ENCODE peak calls at places on chromosomes 12 and 14, in four cellular contexts. G is HepG2, V is GM12878, E is K562. H is an unnamed sample.

GRCh38 chr14:103867020-103867419 is 19.6 kb upstream of the PPP1R13B start:
- DNase-seq in G (no peak), V (no peak), E (no peak), H (no peak)

GRCh38 chr12:10169094-10169493 is 2.8 kb downstream of the OLR1 start:
- DNase-seq in E (no peak), G (no peak), V (no peak), H (no peak)

GRCh38 chr12:53299101-53299453 is 418 bp upstream of the MYG1 start:
- DNase-seq in E (peak; percentile 40), G (peak; percentile 23), V (no peak), H (no peak)

GRCh38 chr14:55851301-55851700 is 266.9 kb upstream of the PELI2 start:
- DNase-seq in G (no peak), E (no peak), V (no peak), H (no peak)

GRCh38 chr12:108232565-108232964 is 103.5 kb downstream of the WSCD2 start:
- DNase-seq in V (no peak), G (no peak), E (no peak), H (no peak)

GRCh38 chr12:74468401-74468800 is 69.2 kb upstream of the ATXN7L3B start:
- DNase-seq in G (peak; percentile 0), V (no peak), E (no peak), H (no peak)

GRCh38 chr14:31449136-31449535 is 8.2 kb downstream of the DTD2 start:
- DNase-seq in E (no peak), G (no peak), V (no peak), H (no peak)

GRCh38 chr14:92726135-92726932 is 22.1 kb downstream of the LGMN start:
- DNase-seq in V (no peak), G (no peak), E (peak; percentile 58), H (no peak)

GRCh38 chr14:73887116-73887490 is 444 bp downstream of the ZNF410 start:
- DNase-seq in G (peak; percentile 25), E (no peak), V (no peak), H (no peak)

GRCh38 chr14:50741571-50741970 is 73.5 kb upstream of the SAV1 start:
- DNase-seq in V (no peak), E (no peak), G (no peak), H (no peak)

GRCh38 chr12:28830491-28830890 is 318.6 kb upstream of the FAR2 start:
- DNase-seq in E (no peak), V (no peak), G (no peak), H (no peak)

GRCh38 chr14:105852378-105853088 is 326.1 kb downstream of the TMEM121 start:
- DNase-seq in E (no peak), V (no peak), G (no peak), H (no peak)

GRCh38 chr12:57518920-57519757 is 1.2 kb downstream of the DDIT3 start:
- DNase-seq in E (no peak), V (no peak), G (peak; percentile 60), H (no peak)

GRCh38 chr14:58724702-58725101 is 86.9 kb downstream of the DACT1 start:
- DNase-seq in E (no peak), V (no peak), G (no peak), H (no peak)

GRCh38 chr12:132208153-132208823 is 64.0 kb downstream of the NOC4L start:
- DNase-seq in V (no peak), G (no peak), E (no peak), H (no peak)

GRCh38 chr12:49251357-49251756 is 13.5 kb upstream of the TUBA1C start:
- DNase-seq in E (no peak), G (no peak), V (no peak), H (no peak)

GRCh38 chr12:121523741-121524140 is 57.1 kb downstream of the KDM2B start:
- DNase-seq in G (no peak), V (no peak), E (no peak), H (no peak)

GRCh38 chr12:47902131-47902639 is 2.6 kb downstream of the VDR start:
- DNase-seq in G (no peak), E (no peak), V (no peak), H (no peak)

GRCh38 chr14:93332032-93332852 is 594 bp downstream of the BTBD7 start:
- DNase-seq in E (peak; percentile 60), V (no peak), G (peak; percentile 40), H (peak; percentile 80)

GRCh38 chr14:45939572-45939971 is 686.6 kb upstream of the MIS18BP1 start:
- DNase-seq in E (no peak), V (no peak), G (no peak), H (no peak)

GRCh38 chr12:464484-465267 is 4.9 kb downstream of the B4GALNT3 start:
- DNase-seq in V (no peak), E (no peak), G (no peak), H (no peak)

GRCh38 chr14:61525293-61526011 is 169.9 kb upstream of the HIF1A start:
- DNase-seq in G (no peak), V (peak; percentile 85), E (no peak), H (no peak)

GRCh38 chr14:50052517-50052916 is 63.9 kb downstream of the VCPKMT start:
- DNase-seq in G (no peak), V (no peak), E (no peak), H (no peak)

GRCh38 chr12:123391546-123392343 is 7.8 kb downstream of the KMT5A start:
- DNase-seq in V (no peak), E (no peak), G (no peak), H (no peak)

GRCh38 chr12:76929499-76929898 is 50.7 kb upstream of the CSRP2 start:
- DNase-seq in E (no peak), G (no peak), V (no peak), H (no peak)

GRCh38 chr14:85528080-85528881 is 1.7 kb upstream of the FLRT2 start:
- DNase-seq in G (peak; percentile 41), E (no peak), V (no peak), H (no peak)

GRCh38 chr12:22978962-22979361 is 354.0 kb downstream of the ETNK1 start:
- DNase-seq in V (no peak), G (no peak), E (no peak), H (no peak)

GRCh38 chr12:79421236-79421740 is 269.5 kb downstream of the PAWR start:
- DNase-seq in V (no peak), G (no peak), E (no peak), H (no peak)

GRCh38 chr12:6047249-6048227 is 76.9 kb downstream of the VWF start:
- DNase-seq in E (no peak), V (no peak), G (no peak), H (no peak)

GRCh38 chr14:89603938-89604480 is 187.0 kb upstream of the FOXN3 start:
- DNase-seq in G (no peak), E (no peak), V (no peak), H (no peak)

GRCh38 chr14:89600029-89600428 is 183.0 kb upstream of the FOXN3 start:
- DNase-seq in E (no peak), V (no peak), G (no peak), H (no peak)

GRCh38 chr14:89600950-89601826 is 184.2 kb upstream of the FOXN3 start:
- DNase-seq in E (no peak), G (no peak), V (no peak), H (no peak)

GRCh38 chr14:89592961-89593360 is 175.9 kb upstream of the FOXN3 start:
- DNase-seq in E (no peak), G (no peak), V (no peak), H (no peak)

DNA sequence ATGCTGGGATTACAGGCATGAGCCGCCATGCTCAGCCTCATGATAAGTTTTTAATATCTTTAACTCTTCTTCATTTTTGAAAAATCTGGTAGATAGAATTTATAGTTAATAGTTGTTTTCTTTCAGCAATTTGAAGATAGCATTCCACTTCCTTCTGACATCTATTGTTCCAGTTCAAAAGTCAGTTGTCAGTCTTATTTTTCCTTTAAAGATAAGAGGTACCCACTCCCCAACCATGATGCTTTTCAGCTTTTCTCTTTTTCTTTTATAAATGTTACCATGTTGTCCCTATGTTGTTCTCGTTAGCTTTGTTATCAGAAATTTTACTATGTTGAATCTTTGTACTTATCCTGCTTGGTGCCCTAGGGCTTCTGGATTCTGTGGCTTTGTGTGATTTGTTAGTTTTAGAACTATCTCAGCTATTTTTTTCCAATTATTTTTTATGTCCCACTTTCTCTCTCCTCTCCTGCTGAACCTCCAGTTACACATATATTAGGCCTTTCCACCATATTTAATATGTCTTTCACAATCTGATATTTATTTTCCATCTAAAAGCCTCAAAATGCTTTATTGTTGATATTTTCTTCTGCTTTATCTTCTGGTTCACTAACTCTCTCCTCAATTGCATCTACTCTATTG is 181.6 kb upstream of the FOXN3 start:
- DNase-seq in V (no peak), E (no peak), G (peak; percentile 13), H (no peak)
- TF ChIP-seq YY1 in V (no peak), E (no peak), G (no peak), H (no peak)

GRCh38 chr14:68623307-68623706 is 169.6 kb downstream of the ZFP36L1 start:
- DNase-seq in V (no peak), E (no peak), G (no peak), H (peak; percentile 16)

GRCh38 chr14:68625366-68626090 is 167.3 kb downstream of the ZFP36L1 start:
- DNase-seq in E (no peak), G (no peak), V (no peak), H (peak; percentile 14)

GRCh38 chr14:68626386-68626785 is 166.5 kb downstream of the ZFP36L1 start:
- DNase-seq in V (no peak), E (no peak), G (no peak), H (peak; percentile 23)

GRCh38 chr14:68623828-68624227 is 169.0 kb downstream of the ZFP36L1 start:
- DNase-seq in G (no peak), E (no peak), V (no peak), H (no peak)

DNA sequence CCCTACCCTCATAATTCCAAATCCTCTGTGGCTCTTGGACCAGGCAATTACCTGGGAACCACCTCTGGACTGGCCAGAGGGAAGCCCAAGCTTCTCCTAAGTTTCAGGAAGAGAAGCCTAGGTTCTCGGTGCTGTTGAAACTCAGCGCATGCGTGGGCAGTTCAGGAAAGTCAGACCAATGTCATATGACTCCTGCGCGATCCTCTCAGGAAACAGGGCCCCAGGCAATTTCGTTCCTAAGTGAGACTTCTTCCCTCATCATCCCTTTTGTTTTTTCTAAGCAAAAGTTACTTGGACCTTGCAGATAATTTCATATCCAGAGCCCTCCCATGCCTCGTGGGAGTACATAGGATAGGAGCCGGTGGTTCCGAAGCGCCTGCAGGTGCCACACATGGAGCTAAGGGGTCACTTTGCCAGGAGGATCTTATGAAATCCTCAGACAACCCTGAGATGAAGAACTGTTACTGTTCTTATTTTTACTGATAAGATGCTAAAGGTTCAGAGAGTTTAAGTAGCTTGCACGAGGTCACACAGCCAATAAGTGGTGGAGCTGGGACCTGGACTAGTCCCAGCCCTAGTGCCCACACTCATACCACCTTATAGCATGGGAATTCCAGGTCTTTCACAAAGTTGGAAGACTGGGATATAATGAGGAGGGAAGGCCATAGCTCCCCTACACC is 168.2 kb downstream of the ZFP36L1 start:
- DNase-seq in V (no peak), E (no peak), G (no peak), H (no peak)
- TF ChIP-seq KDM1A in V (no peak), E (no peak), G (no peak), H (no peak)

GRCh38 chr14:91116913-91117588 is 3.2 kb downstream of the DGLUCY start:
- DNase-seq in E (no peak), G (no peak), V (no peak), H (no peak)

GRCh38 chr14:91113829-91114078 is at the start of gene DGLUCY:
- DNase-seq in V (no peak), E (peak; percentile 68), G (no peak), H (no peak)

GRCh38 chr14:91115986-91116385 is 2.1 kb downstream of the DGLUCY start:
- DNase-seq in E (no peak), G (no peak), V (no peak), H (no peak)

GRCh38 chr14:91112172-91112571 is 1.7 kb upstream of the DGLUCY start:
- DNase-seq in E (no peak), V (no peak), G (no peak), H (no peak)

GRCh38 chr14:91114079-91115065 is 499 bp downstream of the DGLUCY start:
- DNase-seq in E (peak; percentile 78), V (peak; percentile 86), G (peak; percentile 79), H (peak; percentile 81)
- TF ChIP-seq YY1 in E (no peak), V (no peak), G (peak; percentile 42), H (peak; percentile 48)

GRCh38 chr12:110689002-110689600 is at the start of gene HVCN1:
- DNase-seq in E (peak; percentile 67), G (no peak), V (no peak), H (peak; percentile 85)
- TF ChIP-seq KDM1A in E (no peak), G (no peak), V (no peak), H (no peak)

H was measured in H1.